ENCODE peak calls at places on chromosomes 5 and 9, in seven cellular contexts. G is GM12891, C is BJ, F is endothelial cell, Q is fibroblast of the aortic adventitia, X is A172, L is NCI-H146. U is an unnamed sample.
A peak's percentile ranks its signal among the peaks of the same experiment; 100 is the strongest.

GRCh38 chr5:122608222-122608621 is 166.7 kb upstream of the SNX2 start:
- DNase-seq in G (no peak), F (no peak), Q (no peak), X (no peak), C (no peak), L (no peak), U (no peak)

GRCh38 chr5:57939335-57939734 is 456.7 kb upstream of the ACTBL2 start:
- DNase-seq in G (no peak), L (no peak), Q (no peak), C (no peak), F (no peak), X (no peak), U (no peak)

GRCh38 chr5:132099073-132099748 is 25.6 kb downstream of the CSF2 start:
- DNase-seq in Q (no peak), L (no peak), X (no peak), F (no peak), C (no peak), G (no peak), U (no peak)

GRCh38 chr9:114592356-114592755 is 4.8 kb downstream of the ATP6V1G1 start:
- DNase-seq in C (no peak), F (peak; percentile 33), Q (peak; percentile 33), X (no peak), L (no peak), G (no peak), U (peak; percentile 34)

GRCh38 chr5:38765461-38765861 is 80.4 kb upstream of the OSMR start:
- DNase-seq in Q (peak; percentile 77), C (no peak), F (no peak), L (no peak), X (peak; percentile 62), G (no peak), U (no peak)

GRCh38 chr5:180259260-180259611 is 32.6 kb downstream of the MAPK9 start:
- DNase-seq in C (no peak), L (no peak), X (peak; percentile 24), G (no peak), F (no peak), Q (no peak), U (no peak)

GRCh38 chr9:84953797-84954695 is 284.5 kb downstream of the NTRK2 start:
- DNase-seq in Q (peak; percentile 11), L (peak; percentile 55), X (no peak), C (no peak), G (peak; percentile 47), F (peak; percentile 89), U (peak; percentile 94)

GRCh38 chr5:94700592-94700991 is 82.1 kb downstream of the SLF1 start:
- DNase-seq in X (no peak), G (no peak), F (no peak), C (no peak), Q (no peak), L (no peak), U (no peak)

GRCh38 chr5:63233906-63234305 is 655.3 kb downstream of the LRRC70 start:
- DNase-seq in Q (peak; percentile 67), X (no peak), F (no peak), G (no peak), C (peak; percentile 32), L (no peak), U (no peak)

GRCh38 chr9:87714819-87715218 is 11.1 kb upstream of the CTSL start:
- DNase-seq in C (peak; percentile 51), X (peak; percentile 83), L (no peak), G (no peak), Q (peak; percentile 93), F (no peak), U (peak; percentile 79)

GRCh38 chr5:442335-443238 is at the start of gene EXOC3:
- DNase-seq in F (peak; percentile 59), L (peak; percentile 75), C (no peak), G (peak; percentile 98), X (peak; percentile 41), Q (peak; percentile 54), U (peak; percentile 66)

GRCh38 chr9:2631263-2631662 is 9.7 kb downstream of the VLDLR start:
- DNase-seq in L (no peak), C (no peak), Q (no peak), X (no peak), F (no peak), G (no peak), U (no peak)

GRCh38 chr9:104074876-104075275 is 19.2 kb upstream of the SMC2 start:
- DNase-seq in L (no peak), G (no peak), Q (peak; percentile 86), C (peak; percentile 67), F (no peak), X (peak; percentile 88), U (no peak)

GRCh38 chr9:105693435-105694275 is 686 bp upstream of the TMEM38B start:
- DNase-seq in C (no peak), Q (no peak), L (no peak), G (no peak), F (no peak), X (no peak), U (peak; percentile 23)

GRCh38 chr5:138339464-138339863 is 1.4 kb downstream of the FAM53C start:
- DNase-seq in L (no peak), G (no peak), Q (no peak), X (no peak), F (no peak), C (no peak), U (no peak)

GRCh38 chr5:149605998-149606721 is 24.9 kb downstream of the ARHGEF37 start:
- DNase-seq in C (peak; percentile 91), F (no peak), G (peak; percentile 49), X (peak; percentile 97), L (no peak), Q (peak; percentile 92), U (no peak)

GRCh38 chr9:13263511-13263910 is 16.0 kb downstream of the MPDZ start:
- DNase-seq in F (no peak), Q (no peak), L (no peak), C (no peak), G (no peak), X (no peak), U (no peak)

GRCh38 chr9:16133032-16133431 is 580.2 kb downstream of the CCDC171 start:
- DNase-seq in L (peak; percentile 24), Q (no peak), X (no peak), G (no peak), F (no peak), C (no peak), U (no peak)

GRCh38 chr5:59005934-59006701 is 423.2 kb downstream of the RAB3C start:
- DNase-seq in C (no peak), L (no peak), X (no peak), F (no peak), G (no peak), Q (no peak), U (no peak)

GRCh38 chr9:15642369-15642962 is 89.6 kb downstream of the CCDC171 start:
- DNase-seq in C (peak; percentile 3), F (no peak), X (peak; percentile 5), Q (peak; percentile 66), G (no peak), L (peak; percentile 64), U (peak; percentile 30)

GRCh38 chr5:154311362-154311761 is 120.8 kb downstream of the GALNT10 start:
- DNase-seq in X (no peak), C (no peak), F (no peak), L (no peak), Q (no peak), G (no peak), U (no peak)

GRCh38 chr5:175493726-175494125 is 15.4 kb downstream of the SFXN1 start:
- DNase-seq in F (no peak), X (peak; percentile 21), C (no peak), G (no peak), Q (no peak), L (no peak), U (no peak)

U was measured in Ammon's horn.